ENCODE peak calls at places on chromosomes 2 and 18, in seven cellular contexts. A, X, J, L, R, B and O are unnamed samples.

GRCh38 chr2:86238354-86238753 is 39.1 kb downstream of the MRPL35 start:
- DNase-seq in A (no peak), X (no peak), J (no peak), L (no peak), R (no peak), B (peak; percentile 61), O (peak; percentile 22)

GRCh38 chr2:1841903-1842791 is 97.8 kb upstream of the PXDN start:
- DNase-seq in A (no peak), X (no peak), J (no peak), L (no peak), R (no peak), B (no peak), O (no peak)

GRCh38 chr2:176540995-176541394 is 271.8 kb downstream of the MTX2 start:
- DNase-seq in A (no peak), X (no peak), J (no peak), L (no peak), R (no peak), B (no peak), O (no peak)

GRCh38 chr2:12848176-12848575 is 131.4 kb downstream of the TRIB2 start:
- DNase-seq in A (no peak), X (no peak), J (no peak), L (no peak), R (no peak), B (no peak), O (no peak)

GRCh38 chr2:81937944-81938343 is 1633.4 kb upstream of the LRRTM1 start:
- DNase-seq in A (no peak), X (no peak), J (no peak), L (no peak), R (no peak), B (no peak), O (no peak)

GRCh38 chr2:109213646-109214417 is 84.8 kb downstream of the SH3RF3 start:
- DNase-seq in A (no peak), X (no peak), J (no peak), L (peak; percentile 60), R (no peak), B (peak; percentile 73), O (peak; percentile 82)

GRCh38 chr2:43634604-43635306 is 2.3 kb upstream of the PLEKHH2 start:
- DNase-seq in A (peak; percentile 12), X (no peak), J (peak; percentile 88), L (peak; percentile 82), R (no peak), B (no peak), O (peak; percentile 76)

GRCh38 chr2:50769416-50769815 is 262.5 kb downstream of the NRXN1 start:
- DNase-seq in A (no peak), X (peak; percentile 13), J (peak; percentile 14), L (no peak), R (no peak), B (no peak), O (no peak)

GRCh38 chr2:114008720-114009119 is 118.8 kb downstream of the ACTR3 start:
- DNase-seq in A (no peak), X (no peak), J (no peak), L (no peak), R (no peak), B (no peak), O (no peak)

GRCh38 chr2:96859338-96859649 is 1.5 kb upstream of the ANKRD39 start:
- DNase-seq in A (no peak), X (no peak), J (no peak), L (no peak), R (no peak), B (no peak), O (no peak)

GRCh38 chr2:230614913-230615332 is 97.7 kb upstream of the CAB39 start:
- DNase-seq in A (no peak), X (no peak), J (no peak), L (no peak), R (no peak), B (peak; percentile 53), O (peak; percentile 67)

GRCh38 chr2:170313636-170314348 is 135.8 kb downstream of the MYO3B start:
- DNase-seq in A (no peak), X (no peak), J (peak; percentile 83), L (no peak), R (no peak), B (no peak), O (peak; percentile 50)

GRCh38 chr18:27712066-27712465 is 464.9 kb downstream of the CDH2 start:
- DNase-seq in A (no peak), X (no peak), J (peak; percentile 94), L (no peak), R (no peak), B (no peak), O (no peak)

GRCh38 chr18:7059276-7059675 is 58.3 kb downstream of the LAMA1 start:
- DNase-seq in A (no peak), X (no peak), J (no peak), L (no peak), R (no peak), B (no peak), O (no peak)

GRCh38 chr2:241752689-241753276 is 18.4 kb downstream of the D2HGDH start:
- DNase-seq in A (no peak), X (no peak), J (no peak), L (no peak), R (no peak), B (no peak), O (no peak)

GRCh38 chr2:120869659-120870466 is 134.2 kb downstream of the GLI2 start:
- DNase-seq in A (no peak), X (no peak), J (no peak), L (no peak), R (no peak), B (no peak), O (no peak)

GRCh38 chr2:42513252-42513918 is 19.6 kb upstream of the KCNG3 start:
- DNase-seq in A (peak; percentile 19), X (peak; percentile 34), J (no peak), L (peak; percentile 32), R (peak; percentile 36), B (peak; percentile 9), O (peak; percentile 65)

GRCh38 chr18:11983592-11983991 is 2.3 kb downstream of the IMPA2 start:
- DNase-seq in A (no peak), X (peak; percentile 63), J (no peak), L (no peak), R (peak; percentile 58), B (no peak), O (no peak)

GRCh38 chr2:85458611-85459563 is 40.4 kb downstream of the SH2D6 start:
- DNase-seq in A (no peak), X (no peak), J (no peak), L (no peak), R (no peak), B (peak; percentile 13), O (no peak)

GRCh38 chr2:226995625-226996041 is 159.8 kb downstream of the RHBDD1 start:
- DNase-seq in A (peak; percentile 5), X (no peak), J (no peak), L (no peak), R (no peak), B (peak; percentile 63), O (peak; percentile 55)

GRCh38 chr18:7174359-7175107 is 56.4 kb upstream of the LRRC30 start:
- DNase-seq in A (peak; percentile 8), X (peak; percentile 28), J (no peak), L (no peak), R (no peak), B (no peak), O (no peak)

GRCh38 chr2:228731517-228731916 is 539.6 kb downstream of the PID1 start:
- DNase-seq in A (no peak), X (no peak), J (no peak), L (peak; percentile 68), R (no peak), B (no peak), O (peak; percentile 88)

GRCh38 chr2:191382801-191383200 is 137.6 kb downstream of the MYO1B start:
- DNase-seq in A (no peak), X (no peak), J (peak; percentile 13), L (no peak), R (peak; percentile 36), B (no peak), O (peak; percentile 92)

GRCh38 chr18:3248670-3249359 is 1.2 kb downstream of the MYL12A start:
- DNase-seq in A (peak; percentile 82), X (no peak), J (no peak), L (no peak), R (no peak), B (no peak), O (peak; percentile 76)

GRCh38 chr2:168633200-168633599 is 169.2 kb upstream of the NOSTRIN start:
- DNase-seq in A (no peak), X (no peak), J (no peak), L (no peak), R (no peak), B (no peak), O (no peak)

GRCh38 chr2:238257786-238258700 is 18.2 kb upstream of the HES6 start:
- DNase-seq in A (no peak), X (no peak), J (no peak), L (no peak), R (no peak), B (no peak), O (no peak)

GRCh38 chr2:179850188-179850587 is 11.2 kb downstream of the ZNF385B start:
- DNase-seq in A (peak; percentile 23), X (no peak), J (no peak), L (peak; percentile 14), R (no peak), B (no peak), O (peak; percentile 64)

GRCh38 chr2:102032368-102033027 is 40.7 kb downstream of the IL1R2 start:
- DNase-seq in A (no peak), X (no peak), J (no peak), L (no peak), R (no peak), B (no peak), O (no peak)

GRCh38 chr2:123953848-123954247 is 71.2 kb upstream of the CNTNAP5 start:
- DNase-seq in A (peak; percentile 51), X (no peak), J (no peak), L (no peak), R (no peak), B (no peak), O (peak; percentile 76)

GRCh38 chr18:77056399-77057015 is 76.1 kb downstream of the MBP start:
- DNase-seq in A (no peak), X (no peak), J (no peak), L (no peak), R (peak; percentile 40), B (peak; percentile 14), O (no peak)

GRCh38 chr18:33560686-33561370 is 17.2 kb upstream of the ASXL3 start:
- DNase-seq in A (no peak), X (no peak), J (no peak), L (no peak), R (no peak), B (no peak), O (peak; percentile 82)

GRCh38 chr18:11850821-11851155 is 425 bp upstream of the CHMP1B start:
- DNase-seq in A (peak; percentile 68), X (no peak), J (no peak), L (peak; percentile 50), R (no peak), B (no peak), O (peak; percentile 47)

GRCh38 chr18:23099621-23100020 is 35.7 kb upstream of the CABLES1 start:
- DNase-seq in A (no peak), X (no peak), J (no peak), L (no peak), R (no peak), B (no peak), O (peak; percentile 59)

GRCh38 chr18:48946329-48946835 is 4.4 kb downstream of the SMAD7 start:
- DNase-seq in A (no peak), X (no peak), J (peak; percentile 83), L (peak; percentile 53), R (no peak), B (no peak), O (peak; percentile 80)

GRCh38 chr2:47004905-47005495 is 89.4 kb upstream of the MCFD2 start:
- DNase-seq in A (no peak), X (no peak), J (no peak), L (no peak), R (no peak), B (no peak), O (no peak)

GRCh38 chr2:40219141-40219540 is 232.7 kb downstream of the SLC8A1 start:
- DNase-seq in A (no peak), X (no peak), J (no peak), L (no peak), R (no peak), B (no peak), O (no peak)

GRCh38 chr2:234788841-234789240 is 163.0 kb upstream of the SH3BP4 start:
- DNase-seq in A (no peak), X (no peak), J (no peak), L (no peak), R (no peak), B (no peak), O (no peak)